ENCODE peak calls at places on chromosome 22, in nine cellular contexts. One of them, this sample, is unnamed.

GRCh38 chr22:24175160-24175808 is 6.0 kb upstream of the SUSD2 start:
- DNase-seq in C1 segment of cervical spinal cord: peak
- DNase-seq in activated CD4-positive, alpha-beta T cell treated with anti-CD3 and anti-CD28 coated beads, Interleukin-2, amount 10 ng/mL, durations not matched to agents 24 days and 14 days: peak
- DNase-seq in neural progenitor cell: peak
- DNase-seq in ACHN: peak
- DNase-seq in stimulated activated CD4-positive, alpha-beta T cell treated with anti-CD3 and anti-CD28 coated beads, Interleukin-4, amount 100 ng/mL, for 4 hours: peak
- DNase-seq in PC-9: peak
- DNase-seq in occipital lobe: peak
- DNase-seq in NCI-H460: peak
- DNase-seq in this sample: peak

GRCh38 chr22:45476814-45477213 is 25.9 kb upstream of the FBLN1 start:
- DNase-seq in ACHN: no peak
- DNase-seq in NCI-H460: no peak
- DNase-seq in stimulated activated CD4-positive, alpha-beta T cell treated with anti-CD3 and anti-CD28 coated beads, Interleukin-4, amount 100 ng/mL, for 4 hours: no peak
- DNase-seq in activated CD4-positive, alpha-beta T cell treated with anti-CD3 and anti-CD28 coated beads, Interleukin-2, amount 10 ng/mL, durations not matched to agents 24 days and 14 days: no peak
- DNase-seq in occipital lobe: no peak
- DNase-seq in PC-9: no peak
- DNase-seq in neural progenitor cell: no peak
- DNase-seq in C1 segment of cervical spinal cord: no peak
- DNase-seq in this sample: no peak

GRCh38 chr22:23622634-23623033 is 9.5 kb downstream of the DRICH1 start:
- DNase-seq in occipital lobe: no peak
- DNase-seq in PC-9: no peak
- DNase-seq in C1 segment of cervical spinal cord: no peak
- DNase-seq in ACHN: no peak
- DNase-seq in NCI-H460: no peak
- DNase-seq in stimulated activated CD4-positive, alpha-beta T cell treated with anti-CD3 and anti-CD28 coated beads, Interleukin-4, amount 100 ng/mL, for 4 hours: no peak
- DNase-seq in activated CD4-positive, alpha-beta T cell treated with anti-CD3 and anti-CD28 coated beads, Interleukin-2, amount 10 ng/mL, durations not matched to agents 24 days and 14 days: no peak
- DNase-seq in neural progenitor cell: peak
- DNase-seq in this sample: no peak

GRCh38 chr22:37557321-37558001 is 2.8 kb upstream of the CDC42EP1 start:
- DNase-seq in neural progenitor cell: no peak
- DNase-seq in stimulated activated CD4-positive, alpha-beta T cell treated with anti-CD3 and anti-CD28 coated beads, Interleukin-4, amount 100 ng/mL, for 4 hours: no peak
- DNase-seq in ACHN: peak
- DNase-seq in NCI-H460: no peak
- DNase-seq in activated CD4-positive, alpha-beta T cell treated with anti-CD3 and anti-CD28 coated beads, Interleukin-2, amount 10 ng/mL, durations not matched to agents 24 days and 14 days: no peak
- DNase-seq in PC-9: no peak
- DNase-seq in C1 segment of cervical spinal cord: no peak
- DNase-seq in occipital lobe: no peak
- DNase-seq in this sample: peak

GRCh38 chr22:49934891-49935557 is 16.6 kb downstream of the CRELD2 start:
- DNase-seq in neural progenitor cell: peak
- DNase-seq in activated CD4-positive, alpha-beta T cell treated with anti-CD3 and anti-CD28 coated beads, Interleukin-2, amount 10 ng/mL, durations not matched to agents 24 days and 14 days: peak
- DNase-seq in ACHN: peak
- DNase-seq in NCI-H460: peak
- DNase-seq in occipital lobe: no peak
- DNase-seq in stimulated activated CD4-positive, alpha-beta T cell treated with anti-CD3 and anti-CD28 coated beads, Interleukin-4, amount 100 ng/mL, for 4 hours: peak
- DNase-seq in PC-9: peak
- DNase-seq in C1 segment of cervical spinal cord: no peak
- DNase-seq in this sample: no peak

GRCh38 chr22:50326225-50326958 is 420 bp downstream of the DENND6B start:
- DNase-seq in C1 segment of cervical spinal cord: no peak
- DNase-seq in occipital lobe: no peak
- DNase-seq in activated CD4-positive, alpha-beta T cell treated with anti-CD3 and anti-CD28 coated beads, Interleukin-2, amount 10 ng/mL, durations not matched to agents 24 days and 14 days: no peak
- DNase-seq in stimulated activated CD4-positive, alpha-beta T cell treated with anti-CD3 and anti-CD28 coated beads, Interleukin-4, amount 100 ng/mL, for 4 hours: no peak
- DNase-seq in ACHN: no peak
- DNase-seq in NCI-H460: no peak
- DNase-seq in PC-9: no peak
- DNase-seq in neural progenitor cell: no peak
- DNase-seq in this sample: no peak

GRCh38 chr22:27554106-27554814 is 247.3 kb downstream of the MN1 start:
- DNase-seq in NCI-H460: no peak
- DNase-seq in activated CD4-positive, alpha-beta T cell treated with anti-CD3 and anti-CD28 coated beads, Interleukin-2, amount 10 ng/mL, durations not matched to agents 24 days and 14 days: no peak
- DNase-seq in PC-9: no peak
- DNase-seq in neural progenitor cell: peak
- DNase-seq in stimulated activated CD4-positive, alpha-beta T cell treated with anti-CD3 and anti-CD28 coated beads, Interleukin-4, amount 100 ng/mL, for 4 hours: no peak
- DNase-seq in ACHN: no peak
- DNase-seq in occipital lobe: peak
- DNase-seq in C1 segment of cervical spinal cord: no peak
- DNase-seq in this sample: no peak

GRCh38 chr22:24331468-24332440 is 61.1 kb downstream of the SPECC1L start:
- DNase-seq in ACHN: no peak
- DNase-seq in stimulated activated CD4-positive, alpha-beta T cell treated with anti-CD3 and anti-CD28 coated beads, Interleukin-4, amount 100 ng/mL, for 4 hours: no peak
- DNase-seq in neural progenitor cell: no peak
- DNase-seq in NCI-H460: no peak
- DNase-seq in activated CD4-positive, alpha-beta T cell treated with anti-CD3 and anti-CD28 coated beads, Interleukin-2, amount 10 ng/mL, durations not matched to agents 24 days and 14 days: no peak
- DNase-seq in PC-9: no peak
- DNase-seq in occipital lobe: no peak
- DNase-seq in C1 segment of cervical spinal cord: no peak
- DNase-seq in this sample: no peak

GRCh38 chr22:38487946-38488345 is 18.2 kb downstream of the DDX17 start:
- DNase-seq in C1 segment of cervical spinal cord: no peak
- DNase-seq in occipital lobe: no peak
- DNase-seq in ACHN: no peak
- DNase-seq in stimulated activated CD4-positive, alpha-beta T cell treated with anti-CD3 and anti-CD28 coated beads, Interleukin-4, amount 100 ng/mL, for 4 hours: no peak
- DNase-seq in neural progenitor cell: no peak
- DNase-seq in activated CD4-positive, alpha-beta T cell treated with anti-CD3 and anti-CD28 coated beads, Interleukin-2, amount 10 ng/mL, durations not matched to agents 24 days and 14 days: no peak
- DNase-seq in NCI-H460: no peak
- DNase-seq in PC-9: no peak
- DNase-seq in this sample: no peak

GRCh38 chr22:47029244-47030001 is 267.0 kb downstream of the TBC1D22A start:
- DNase-seq in stimulated activated CD4-positive, alpha-beta T cell treated with anti-CD3 and anti-CD28 coated beads, Interleukin-4, amount 100 ng/mL, for 4 hours: no peak
- DNase-seq in PC-9: no peak
- DNase-seq in NCI-H460: no peak
- DNase-seq in neural progenitor cell: no peak
- DNase-seq in ACHN: no peak
- DNase-seq in occipital lobe: no peak
- DNase-seq in activated CD4-positive, alpha-beta T cell treated with anti-CD3 and anti-CD28 coated beads, Interleukin-2, amount 10 ng/mL, durations not matched to agents 24 days and 14 days: no peak
- DNase-seq in C1 segment of cervical spinal cord: no peak
- DNase-seq in this sample: no peak

GRCh38 chr22:48890693-48891554 is 936.7 kb downstream of the BRD1 start:
- DNase-seq in neural progenitor cell: no peak
- DNase-seq in occipital lobe: no peak
- DNase-seq in ACHN: no peak
- DNase-seq in activated CD4-positive, alpha-beta T cell treated with anti-CD3 and anti-CD28 coated beads, Interleukin-2, amount 10 ng/mL, durations not matched to agents 24 days and 14 days: no peak
- DNase-seq in stimulated activated CD4-positive, alpha-beta T cell treated with anti-CD3 and anti-CD28 coated beads, Interleukin-4, amount 100 ng/mL, for 4 hours: no peak
- DNase-seq in C1 segment of cervical spinal cord: no peak
- DNase-seq in NCI-H460: no peak
- DNase-seq in PC-9: no peak
- DNase-seq in this sample: no peak

GRCh38 chr22:16949561-16949960 is 58.5 kb downstream of the GAB4 start:
- DNase-seq in NCI-H460: no peak
- DNase-seq in neural progenitor cell: no peak
- DNase-seq in occipital lobe: no peak
- DNase-seq in ACHN: no peak
- DNase-seq in stimulated activated CD4-positive, alpha-beta T cell treated with anti-CD3 and anti-CD28 coated beads, Interleukin-4, amount 100 ng/mL, for 4 hours: no peak
- DNase-seq in activated CD4-positive, alpha-beta T cell treated with anti-CD3 and anti-CD28 coated beads, Interleukin-2, amount 10 ng/mL, durations not matched to agents 24 days and 14 days: peak
- DNase-seq in PC-9: no peak
- DNase-seq in C1 segment of cervical spinal cord: no peak
- DNase-seq in this sample: no peak

GRCh38 chr22:38681784-38682335 is at the start of gene TOMM22:
- DNase-seq in C1 segment of cervical spinal cord: peak
- DNase-seq in PC-9: peak
- DNase-seq in occipital lobe: peak
- DNase-seq in NCI-H460: peak
- DNase-seq in ACHN: peak
- DNase-seq in stimulated activated CD4-positive, alpha-beta T cell treated with anti-CD3 and anti-CD28 coated beads, Interleukin-4, amount 100 ng/mL, for 4 hours: peak
- DNase-seq in neural progenitor cell: peak
- DNase-seq in activated CD4-positive, alpha-beta T cell treated with anti-CD3 and anti-CD28 coated beads, Interleukin-2, amount 10 ng/mL, durations not matched to agents 24 days and 14 days: peak
- DNase-seq in this sample: peak

GRCh38 chr22:17633217-17633997 is 4.9 kb upstream of the ATP6V1E1 start:
- DNase-seq in occipital lobe: no peak
- DNase-seq in PC-9: peak
- DNase-seq in stimulated activated CD4-positive, alpha-beta T cell treated with anti-CD3 and anti-CD28 coated beads, Interleukin-4, amount 100 ng/mL, for 4 hours: no peak
- DNase-seq in activated CD4-positive, alpha-beta T cell treated with anti-CD3 and anti-CD28 coated beads, Interleukin-2, amount 10 ng/mL, durations not matched to agents 24 days and 14 days: no peak
- DNase-seq in NCI-H460: peak
- DNase-seq in ACHN: peak
- DNase-seq in C1 segment of cervical spinal cord: no peak
- DNase-seq in neural progenitor cell: no peak
- DNase-seq in this sample: peak

GRCh38 chr22:32249231-32249630 is 5.9 kb downstream of the SLC5A4 start:
- DNase-seq in stimulated activated CD4-positive, alpha-beta T cell treated with anti-CD3 and anti-CD28 coated beads, Interleukin-4, amount 100 ng/mL, for 4 hours: no peak
- DNase-seq in neural progenitor cell: no peak
- DNase-seq in ACHN: no peak
- DNase-seq in activated CD4-positive, alpha-beta T cell treated with anti-CD3 and anti-CD28 coated beads, Interleukin-2, amount 10 ng/mL, durations not matched to agents 24 days and 14 days: no peak
- DNase-seq in occipital lobe: no peak
- DNase-seq in C1 segment of cervical spinal cord: no peak
- DNase-seq in PC-9: no peak
- DNase-seq in NCI-H460: no peak
- DNase-seq in this sample: no peak

GRCh38 chr22:40312050-40312449 is 34.2 kb upstream of the ADSL start:
- DNase-seq in ACHN: no peak
- DNase-seq in NCI-H460: no peak
- DNase-seq in stimulated activated CD4-positive, alpha-beta T cell treated with anti-CD3 and anti-CD28 coated beads, Interleukin-4, amount 100 ng/mL, for 4 hours: no peak
- DNase-seq in activated CD4-positive, alpha-beta T cell treated with anti-CD3 and anti-CD28 coated beads, Interleukin-2, amount 10 ng/mL, durations not matched to agents 24 days and 14 days: no peak
- DNase-seq in C1 segment of cervical spinal cord: no peak
- DNase-seq in PC-9: no peak
- DNase-seq in occipital lobe: no peak
- DNase-seq in neural progenitor cell: no peak
- DNase-seq in this sample: no peak

GRCh38 chr22:29255064-29255621 is 12.6 kb downstream of the RHBDD3 start:
- DNase-seq in ACHN: no peak
- DNase-seq in PC-9: no peak
- DNase-seq in activated CD4-positive, alpha-beta T cell treated with anti-CD3 and anti-CD28 coated beads, Interleukin-2, amount 10 ng/mL, durations not matched to agents 24 days and 14 days: no peak
- DNase-seq in neural progenitor cell: no peak
- DNase-seq in NCI-H460: no peak
- DNase-seq in C1 segment of cervical spinal cord: no peak
- DNase-seq in occipital lobe: no peak
- DNase-seq in stimulated activated CD4-positive, alpha-beta T cell treated with anti-CD3 and anti-CD28 coated beads, Interleukin-4, amount 100 ng/mL, for 4 hours: no peak
- DNase-seq in this sample: no peak

GRCh38 chr22:46766611-46767010 is 4.2 kb downstream of the TBC1D22A start:
- DNase-seq in NCI-H460: no peak
- DNase-seq in activated CD4-positive, alpha-beta T cell treated with anti-CD3 and anti-CD28 coated beads, Interleukin-2, amount 10 ng/mL, durations not matched to agents 24 days and 14 days: no peak
- DNase-seq in PC-9: no peak
- DNase-seq in stimulated activated CD4-positive, alpha-beta T cell treated with anti-CD3 and anti-CD28 coated beads, Interleukin-4, amount 100 ng/mL, for 4 hours: no peak
- DNase-seq in C1 segment of cervical spinal cord: no peak
- DNase-seq in neural progenitor cell: no peak
- DNase-seq in ACHN: no peak
- DNase-seq in occipital lobe: no peak
- DNase-seq in this sample: no peak